ENCODE peak calls at places on chromosomes 12 and 14, in ten cellular contexts. N is COR-L47; B is stimulated activated CD4-positive, alpha-beta T cell treated with anti-CD3 and anti-CD28 coated beads, Interleukin-12 subunit alpha, Interleukin-12 subunit beta, amount 100 ng/mL, for 4 hours; D is stimulated activated CD8-positive, alpha-beta memory T cell treated with anti-CD3 and anti-CD28 coated beads, Interleukin-7, amount 100 ng/mL, for 4 hours; Z is NCI-H774; T is SJSA1; O is cardiac muscle cell; J is small intestine; Y is CD4-positive, CD25-positive, alpha-beta regulatory T cell; V is RWPE1. Q is an unnamed sample.

GRCh38 chr12:560666-561065 is 100.9 kb downstream of the B4GALNT3 start:
- DNase-seq in N (peak), B (no peak), D (no peak), Z (no peak), T (no peak), O (no peak), J (no peak), Y (peak), V (no peak), Q (no peak)

GRCh38 chr12:57156701-57157403 is 9.4 kb upstream of the LRP1-AS start:
- DNase-seq in N (no peak), B (no peak), D (no peak), Z (no peak), T (no peak), O (no peak), J (no peak), Y (no peak), V (no peak), Q (no peak)

GRCh38 chr12:48263617-48264016 is 60.5 kb upstream of the OR10AD1 start:
- DNase-seq in N (no peak), B (no peak), D (no peak), Z (no peak), T (peak), O (no peak), J (no peak), Y (no peak), V (no peak), Q (no peak)

GRCh38 chr14:105885561-105886320 is 359.4 kb downstream of the TMEM121 start:
- DNase-seq in N (no peak), B (no peak), D (no peak), Z (no peak), T (peak), O (no peak), J (no peak), Y (no peak), V (no peak), Q (no peak)

GRCh38 chr14:21902561-21903199 is 229.1 kb upstream of the OR4E1 start:
- DNase-seq in N (no peak), B (no peak), D (no peak), Z (no peak), T (no peak), O (no peak), J (peak), Y (peak), V (no peak), Q (no peak)

GRCh38 chr12:42946776-42947435 is 357.4 kb upstream of the PRICKLE1 start:
- DNase-seq in N (no peak), B (no peak), D (no peak), Z (peak), T (no peak), O (no peak), J (no peak), Y (no peak), V (no peak), Q (no peak)

GRCh38 chr14:53409974-53410373 is 256.9 kb upstream of the DDHD1 start:
- DNase-seq in N (no peak), B (no peak), D (no peak), Z (no peak), T (no peak), O (no peak), J (no peak), Y (no peak), V (no peak), Q (peak)

GRCh38 chr14:56002316-56002715 is 115.9 kb upstream of the PELI2 start:
- DNase-seq in N (peak), B (no peak), D (no peak), Z (no peak), T (no peak), O (no peak), J (no peak), Y (no peak), V (no peak), Q (no peak)

GRCh38 chr12:19299765-19300164 is 139.5 kb upstream of the AEBP2 start:
- DNase-seq in N (no peak), B (no peak), D (no peak), Z (no peak), T (no peak), O (no peak), J (no peak), Y (no peak), V (peak), Q (no peak)